ENCODE peak calls at places on chromosomes 3 and 15, in ten cellular contexts. O, R, K, P, V, T, W, C, J and G are unnamed samples.

GRCh38 chr15:45100884-45101622 is 12.9 kb downstream of the DUOX2 start:
- DNase-seq in O (no peak), R (no peak), K (no peak), P (no peak), V (no peak), T (no peak), W (no peak), C (no peak), J (no peak), G (no peak)

GRCh38 chr3:41320953-41321641 is 121.8 kb downstream of the CTNNB1 start:
- DNase-seq in O (no peak), R (no peak), K (no peak), P (no peak), V (no peak), T (no peak), W (no peak), C (no peak), J (no peak), G (no peak)

GRCh38 chr3:186444974-186445373 is 82.9 kb upstream of the DGKG start:
- DNase-seq in O (no peak), R (no peak), K (no peak), P (no peak), V (no peak), T (no peak), W (no peak), C (no peak), J (no peak), G (no peak)

GRCh38 chr3:25713316-25713967 is 48.7 kb upstream of the TOP2B start:
- DNase-seq in O (no peak), R (no peak), K (no peak), P (no peak), V (peak), T (no peak), W (no peak), C (no peak), J (no peak), G (no peak)

GRCh38 chr3:30426319-30426993 is 179.9 kb upstream of the TGFBR2 start:
- DNase-seq in O (no peak), R (peak), K (no peak), P (no peak), V (no peak), T (peak), W (no peak), C (peak), J (peak), G (peak)

GRCh38 chr15:25058080-25058785 is 103.4 kb downstream of the SNRPN start:
- DNase-seq in O (peak), R (no peak), K (no peak), P (no peak), V (no peak), T (no peak), W (peak), C (no peak), J (no peak), G (no peak)

GRCh38 chr3:60090536-60090935 is 1040.7 kb upstream of the CFAP20DC start:
- DNase-seq in O (no peak), R (no peak), K (no peak), P (no peak), V (no peak), T (no peak), W (no peak), C (no peak), J (no peak), G (no peak)

GRCh38 chr3:60046212-60046611 is 996.4 kb upstream of the CFAP20DC start:
- DNase-seq in O (no peak), R (no peak), K (no peak), P (no peak), V (no peak), T (no peak), W (no peak), C (no peak), J (no peak), G (no peak)

GRCh38 chr3:124035463-124036121 is 43.7 kb upstream of the ROPN1 start:
- DNase-seq in O (no peak), R (no peak), K (no peak), P (no peak), V (no peak), T (no peak), W (no peak), C (no peak), J (no peak), G (no peak)

GRCh38 chr3:144351968-144352367 is 380.3 kb downstream of the DIPK2A start:
- DNase-seq in O (no peak), R (no peak), K (no peak), P (no peak), V (no peak), T (no peak), W (no peak), C (peak), J (no peak), G (peak)

GRCh38 chr3:189839576-189839975 is 208.4 kb downstream of the TP63 start:
- DNase-seq in O (no peak), R (no peak), K (no peak), P (peak), V (peak), T (peak), W (no peak), C (peak), J (no peak), G (peak)

GRCh38 chr3:72494076-72495000 is 353.9 kb downstream of the SHQ1 start:
- DNase-seq in O (no peak), R (no peak), K (no peak), P (no peak), V (peak), T (no peak), W (no peak), C (peak), J (no peak), G (peak)

GRCh38 chr15:68712886-68713285 is 107.8 kb downstream of the ANP32A start:
- DNase-seq in O (no peak), R (no peak), K (no peak), P (no peak), V (no peak), T (no peak), W (no peak), C (no peak), J (no peak), G (no peak)

DNA sequence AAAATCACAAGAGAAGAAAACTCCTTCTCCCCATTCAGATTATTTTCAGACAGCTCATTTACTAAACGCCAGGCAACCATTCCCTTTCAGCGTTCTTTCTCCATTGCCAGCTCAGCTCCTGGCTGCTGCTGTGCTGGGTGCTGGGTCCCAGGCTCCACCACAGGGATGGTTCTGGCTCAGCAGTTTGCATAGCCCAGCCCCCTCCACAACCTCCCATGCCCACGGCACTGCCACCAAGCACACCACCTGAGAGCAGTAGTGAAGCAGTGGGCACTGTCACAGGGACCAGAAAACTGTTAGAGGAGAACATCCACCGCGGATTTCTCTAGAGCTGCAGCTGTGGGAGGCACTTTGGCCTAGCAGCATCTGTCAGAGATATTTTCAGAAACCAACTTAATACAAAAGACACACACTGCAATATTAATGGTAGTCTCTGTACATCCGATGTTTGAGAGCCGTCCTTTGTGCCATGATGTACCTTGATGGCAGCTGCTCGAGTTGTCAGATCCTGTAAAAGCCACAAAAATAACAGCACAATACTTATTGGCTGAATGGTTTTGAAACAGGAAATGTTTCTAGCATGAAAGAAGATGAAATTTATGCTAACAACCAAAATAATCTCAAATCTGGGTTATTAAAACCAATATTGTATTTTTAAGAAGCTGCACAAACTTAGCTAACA is 445.3 kb upstream of the TBL1XR1 start:
- DNase-seq in O (no peak), R (no peak), K (no peak), P (no peak), V (no peak), T (no peak), W (no peak), C (no peak), J (no peak), G (no peak)
- H3K4me3 ChIP-seq in O (no peak), R (no peak), K (no peak), P (no peak), V (no peak), T (no peak), W (no peak), C (no peak), J (no peak), G (no peak)

DNA sequence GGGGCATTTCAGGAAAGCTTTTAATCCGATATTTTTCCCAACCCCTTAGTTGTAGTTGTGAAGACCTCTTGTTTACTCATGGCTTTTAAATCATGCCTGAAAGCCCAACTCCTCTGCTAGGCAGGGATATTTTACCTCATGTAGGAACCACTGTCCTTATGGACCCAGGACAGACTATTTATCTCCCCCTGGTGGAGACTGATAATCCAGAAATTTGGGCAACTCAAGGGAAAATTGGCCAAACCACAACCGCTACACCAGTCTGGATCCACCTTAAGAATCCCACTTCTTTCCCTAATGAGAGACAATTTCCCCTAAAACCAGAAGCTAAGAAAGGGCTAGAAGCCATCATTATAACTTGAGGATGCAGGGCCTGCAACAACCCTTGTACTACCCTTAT is 248.1 kb upstream of the STAC start:
- DNase-seq in O (no peak), R (no peak), K (no peak), P (peak), V (no peak), T (no peak), W (no peak), C (no peak), J (no peak), G (no peak)
- TF ChIP-seq CTCF in O (no peak), R (no peak), K (peak), P (peak), V (peak), T (peak), W (no peak), C (peak), J (no peak), G (peak)

DNA sequence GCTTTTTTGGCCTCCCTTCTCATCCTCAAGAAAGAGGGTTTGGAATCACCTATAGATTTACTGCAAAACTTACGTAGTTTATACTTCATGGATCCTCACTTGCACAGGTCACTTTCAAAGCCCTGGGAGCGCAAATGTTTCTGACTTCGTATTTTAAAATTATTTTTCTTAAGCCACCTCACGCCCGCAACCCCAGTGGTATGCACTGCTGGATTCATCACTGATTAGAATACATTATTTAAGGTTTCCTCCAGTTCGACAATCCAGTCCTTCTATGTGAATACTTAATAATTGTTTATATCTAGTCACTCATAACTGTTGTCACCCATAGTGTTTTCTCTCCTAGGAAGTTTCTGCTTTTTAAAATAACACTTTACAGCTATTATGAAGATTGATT is 339.9 kb downstream of the CHL1 start:
- DNase-seq in O (no peak), R (no peak), K (no peak), P (no peak), V (no peak), T (no peak), W (no peak), C (no peak), J (no peak), G (no peak)
- H3K4me3 ChIP-seq in O (peak), R (peak), K (no peak), P (no peak), V (no peak), T (peak), W (peak), C (no peak), J (peak), G (peak)

DNA sequence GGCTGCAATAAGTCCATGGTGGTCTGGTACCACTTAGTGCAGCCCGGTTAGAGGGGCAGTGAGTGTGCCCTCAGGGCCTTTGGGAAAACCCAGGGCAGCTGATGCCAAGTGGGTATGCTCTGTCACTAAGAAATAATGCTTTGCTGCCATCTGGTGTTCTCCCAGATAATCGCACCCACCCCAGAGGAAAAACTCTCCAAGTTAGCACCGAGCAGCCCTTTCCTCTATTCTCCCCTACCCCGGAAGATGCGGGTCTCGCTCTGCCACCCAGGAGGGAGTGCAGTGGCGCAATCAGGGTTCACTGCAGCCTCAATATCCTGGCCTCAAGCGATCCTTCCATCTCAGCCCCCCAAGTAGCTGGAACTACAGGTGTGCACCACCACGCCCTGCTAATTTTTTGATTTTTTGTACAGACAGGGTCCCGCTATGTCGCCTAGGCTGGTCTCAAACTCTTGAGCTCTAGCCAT is 21.3 kb upstream of the DAPK2 start:
- DNase-seq in O (peak), R (no peak), K (peak), P (peak), V (no peak), T (no peak), W (peak), C (peak), J (peak), G (peak)
- TF ChIP-seq CTCF in O (peak), R (peak), K (peak), P (peak), V (peak), T (peak), W (peak), C (peak), J (peak), G (peak)

GRCh38 chr15:57215371-57215770 is 160.9 kb upstream of the CGNL1 start:
- DNase-seq in O (no peak), R (no peak), K (no peak), P (no peak), V (no peak), T (no peak), W (no peak), C (no peak), J (no peak), G (peak)

GRCh38 chr15:57220220-57220619 is 156.1 kb upstream of the CGNL1 start:
- DNase-seq in O (no peak), R (no peak), K (no peak), P (no peak), V (peak), T (peak), W (no peak), C (peak), J (no peak), G (peak)

GRCh38 chr15:57217716-57218598 is 158.3 kb upstream of the CGNL1 start:
- DNase-seq in O (no peak), R (no peak), K (no peak), P (no peak), V (no peak), T (peak), W (no peak), C (no peak), J (no peak), G (peak)

GRCh38 chr15:57216288-57216687 is 160.0 kb upstream of the CGNL1 start:
- DNase-seq in O (no peak), R (no peak), K (no peak), P (peak), V (peak), T (peak), W (no peak), C (peak), J (no peak), G (peak)

DNA sequence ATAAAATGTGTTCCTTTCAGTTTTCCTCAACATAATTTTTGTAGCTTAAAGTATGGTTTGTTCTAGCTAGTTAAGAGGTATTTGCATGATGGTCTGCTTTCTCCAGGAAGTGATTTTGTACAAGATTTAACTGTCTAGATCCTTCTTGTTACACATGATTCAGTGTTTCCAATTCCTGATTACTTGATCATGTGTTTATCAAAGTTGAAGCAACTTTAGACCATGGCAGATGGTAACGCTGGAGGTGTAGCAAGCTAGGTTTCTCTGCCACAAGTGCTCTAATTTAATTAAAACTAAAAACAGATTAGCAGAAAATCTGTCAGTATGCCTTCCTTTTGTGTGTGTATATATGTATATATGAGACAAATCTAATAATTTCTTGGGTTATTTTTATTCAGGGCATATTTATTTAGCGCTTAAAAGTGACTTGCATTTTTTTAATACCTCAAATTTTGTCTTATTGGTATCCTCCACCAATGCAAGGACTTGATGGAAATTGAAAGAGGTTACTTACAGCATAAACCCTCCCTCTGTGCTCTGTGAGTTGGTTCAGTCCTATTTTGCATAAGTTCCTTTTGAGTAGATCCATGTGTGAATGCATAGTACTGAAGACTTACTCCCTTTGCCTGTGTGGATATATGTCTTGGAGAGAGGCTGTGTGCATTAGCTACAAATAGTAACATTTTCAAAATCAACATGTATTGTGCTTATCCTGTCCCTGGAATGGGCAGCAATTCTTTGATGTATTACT is 157.3 kb upstream of the CGNL1 start:
- DNase-seq in O (no peak), R (no peak), K (no peak), P (no peak), V (peak), T (peak), W (no peak), C (peak), J (no peak), G (peak)
- H3K4me3 ChIP-seq in O (peak), R (no peak), K (no peak), P (no peak), V (peak), T (peak), W (no peak), C (peak), J (no peak), G (peak)

GRCh38 chr3:15973930-15974329 is 176.2 kb upstream of the ANKRD28 start:
- DNase-seq in O (no peak), R (no peak), K (no peak), P (no peak), V (no peak), T (no peak), W (no peak), C (no peak), J (no peak), G (no peak)

GRCh38 chr3:15973414-15973813 is 175.6 kb upstream of the ANKRD28 start:
- DNase-seq in O (no peak), R (no peak), K (no peak), P (no peak), V (no peak), T (no peak), W (no peak), C (no peak), J (no peak), G (no peak)

GRCh38 chr3:15974647-15975046 is 176.9 kb upstream of the ANKRD28 start:
- DNase-seq in O (no peak), R (no peak), K (no peak), P (no peak), V (no peak), T (no peak), W (no peak), C (no peak), J (no peak), G (no peak)

GRCh38 chr3:15967577-15967976 is 169.8 kb upstream of the ANKRD28 start:
- DNase-seq in O (no peak), R (no peak), K (no peak), P (no peak), V (no peak), T (no peak), W (no peak), C (no peak), J (no peak), G (no peak)

DNA sequence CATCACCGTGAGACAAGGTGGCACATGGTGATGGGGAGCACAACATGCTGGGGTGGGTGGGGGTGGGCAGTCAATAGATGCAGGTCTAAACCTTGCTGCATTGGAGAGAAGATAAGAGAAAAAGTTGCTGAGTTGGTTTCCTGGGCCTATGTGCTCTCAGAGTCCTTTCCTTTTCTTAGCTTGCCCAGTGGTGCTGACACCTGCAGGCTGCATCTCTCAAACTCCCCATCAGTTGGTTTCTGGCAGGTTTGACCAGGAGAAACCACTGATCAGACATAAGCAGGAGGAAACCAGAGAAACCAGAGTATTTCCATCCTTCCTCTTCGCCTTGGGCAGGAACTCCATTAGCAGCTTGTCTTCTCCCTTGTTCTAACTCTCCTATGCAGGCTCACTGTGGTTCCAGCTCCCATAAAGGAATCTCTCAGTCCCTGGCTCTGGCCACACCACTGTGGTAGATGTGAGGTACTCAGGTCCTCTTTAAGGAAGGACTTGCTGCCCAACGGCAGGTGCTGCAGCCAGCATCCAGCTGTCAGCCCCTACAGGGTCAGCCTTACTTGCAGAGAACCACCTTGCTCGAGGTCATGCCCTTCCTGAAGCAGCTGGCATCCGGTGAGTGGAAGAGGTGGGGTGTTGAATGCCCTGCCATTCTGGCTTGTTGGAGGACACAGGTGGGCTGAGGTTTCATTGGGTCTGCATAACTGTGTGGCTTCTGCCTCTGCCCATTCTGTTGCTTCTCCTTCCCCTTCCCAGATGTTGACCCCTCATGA is 172.3 kb upstream of the ANKRD28 start:
- DNase-seq in O (no peak), R (no peak), K (no peak), P (no peak), V (no peak), T (no peak), W (no peak), C (no peak), J (no peak), G (no peak)
- TF ChIP-seq CTCF in O (no peak), R (no peak), K (no peak), P (no peak), V (no peak), T (no peak), W (no peak), C (no peak), J (no peak), G (no peak)

GRCh38 chr3:105827101-105827634 is 41.6 kb downstream of the CBLB start:
- DNase-seq in O (no peak), R (no peak), K (peak), P (no peak), V (no peak), T (no peak), W (no peak), C (peak), J (no peak), G (peak)

GRCh38 chr3:105821433-105821832 is 47.4 kb downstream of the CBLB start:
- DNase-seq in O (peak), R (no peak), K (no peak), P (no peak), V (no peak), T (no peak), W (no peak), C (no peak), J (no peak), G (no peak)

GRCh38 chr3:105824129-105824528 is 44.7 kb downstream of the CBLB start:
- DNase-seq in O (no peak), R (no peak), K (no peak), P (no peak), V (no peak), T (no peak), W (no peak), C (no peak), J (no peak), G (no peak)

GRCh38 chr3:105822171-105823123 is 46.4 kb downstream of the CBLB start:
- DNase-seq in O (no peak), R (no peak), K (no peak), P (no peak), V (no peak), T (no peak), W (no peak), C (no peak), J (no peak), G (no peak)

GRCh38 chr3:105823149-105823866 is 45.5 kb downstream of the CBLB start:
- DNase-seq in O (no peak), R (no peak), K (no peak), P (peak), V (peak), T (peak), W (no peak), C (peak), J (no peak), G (peak)
- H3K4me3 ChIP-seq in O (no peak), R (no peak), K (no peak), P (no peak), V (no peak), T (no peak), W (no peak), C (no peak), J (no peak), G (no peak)